ENCODE peak calls at places on chromosomes 3 and 15, in six cellular contexts. O, B, P, N, U and Z are unnamed samples.

GRCh38 chr15:47718474-47719440 is 1.5 kb downstream of the SEMA6D start:
- DNase-seq in N (no peak), P (no peak), B (no peak), O (no peak), U (peak; percentile 56), Z (no peak)

GRCh38 chr3:130878464-130878863 is 15.4 kb upstream of the ATP2C1 start:
- DNase-seq in O (no peak), B (no peak), P (no peak), U (no peak), N (no peak), Z (no peak)

GRCh38 chr3:71641669-71642068 is 58.1 kb upstream of the FOXP1 start:
- DNase-seq in N (no peak), O (no peak), P (no peak), U (no peak), B (peak; percentile 33), Z (no peak)

GRCh38 chr3:50028336-50028735 is 60.4 kb upstream of the RBM5 start:
- DNase-seq in B (no peak), N (no peak), P (no peak), U (no peak), O (no peak), Z (no peak)

GRCh38 chr3:24235121-24235520 is 259.5 kb downstream of the THRB start:
- DNase-seq in B (peak; percentile 23), P (no peak), N (no peak), U (no peak), O (no peak), Z (no peak)

GRCh38 chr3:67649681-67650080 is 4.7 kb downstream of the SUCLG2 start:
- DNase-seq in B (no peak), O (no peak), N (no peak), U (no peak), P (no peak), Z (no peak)

GRCh38 chr3:134423153-134423552 is 48.9 kb upstream of the AMOTL2 start:
- DNase-seq in N (no peak), P (no peak), B (no peak), U (no peak), O (no peak), Z (no peak)

GRCh38 chr15:93121994-93122910 is 33.2 kb upstream of the RGMA start:
- DNase-seq in N (no peak), O (no peak), U (no peak), P (no peak), B (no peak), Z (no peak)

GRCh38 chr15:77753238-77753873 is 120.6 kb upstream of the LINGO1 start:
- DNase-seq in B (peak; percentile 4), P (no peak), U (peak; percentile 82), O (no peak), N (no peak), Z (no peak)

GRCh38 chr15:93467327-93467726 is 378.3 kb upstream of the RGMA start:
- DNase-seq in U (no peak), N (no peak), P (peak; percentile 95), B (no peak), O (peak; percentile 92), Z (no peak)

GRCh38 chr15:70195808-70196304 is 98.1 kb upstream of the TLE3 start:
- DNase-seq in B (peak; percentile 67), O (no peak), P (peak; percentile 93), N (no peak), U (no peak), Z (peak; percentile 37)

GRCh38 chr3:136994772-136995516 is 37.2 kb downstream of the IL20RB start:
- DNase-seq in N (peak; percentile 94), P (peak; percentile 93), B (no peak), O (peak; percentile 96), U (no peak), Z (peak; percentile 89)
- TF ChIP-seq EP300 in N (no peak), P (no peak), B (no peak), O (no peak), U (no peak), Z (no peak)

GRCh38 chr3:139357899-139358298 is 14.1 kb downstream of the MRPS22 start:
- DNase-seq in B (no peak), O (no peak), U (no peak), N (no peak), P (no peak), Z (no peak)

GRCh38 chr3:139354661-139355060 is 10.8 kb downstream of the MRPS22 start:
- DNase-seq in P (no peak), U (no peak), N (no peak), B (no peak), O (no peak), Z (no peak)

GRCh38 chr3:139353920-139354556 is 10.2 kb downstream of the MRPS22 start:
- DNase-seq in U (no peak), N (no peak), O (no peak), B (peak; percentile 62), P (no peak), Z (no peak)

GRCh38 chr3:139355502-139355901 is 11.7 kb downstream of the MRPS22 start:
- DNase-seq in P (no peak), N (no peak), B (no peak), U (no peak), O (no peak), Z (no peak)

GRCh38 chr3:139355937-139356336 is 12.1 kb downstream of the MRPS22 start:
- DNase-seq in P (no peak), B (no peak), U (no peak), O (no peak), N (no peak), Z (no peak)
- H3K36me3 ChIP-seq in P (peaks cover 54% of the 10 kb centered on the region), B (peaks cover 90% of the 10 kb centered on the region), U (peaks cover 54% of the 10 kb centered on the region), O (peaks cover 95% of the 10 kb centered on the region), N (peaks cover 100% of the 10 kb centered on the region), Z (peaks cover 100% of the 10 kb centered on the region)

GRCh38 chr15:80186597-80186996 is 33.8 kb downstream of the FAH start:
- DNase-seq in P (no peak), N (no peak), U (no peak), B (no peak), O (no peak), Z (no peak)
- TF ChIP-seq CTCF in P (no peak), N (no peak), U (no peak), B (no peak), O (no peak), Z (no peak)

GRCh38 chr3:98974442-98974841 is 72.9 kb upstream of the DCBLD2 start:
- DNase-seq in U (no peak), P (no peak), N (no peak), O (no peak), B (peak; percentile 43), Z (no peak)

GRCh38 chr3:98979296-98979695 is 77.8 kb upstream of the DCBLD2 start:
- DNase-seq in N (no peak), U (no peak), B (no peak), P (no peak), O (no peak), Z (no peak)

GRCh38 chr3:98980915-98981596 is 79.6 kb upstream of the DCBLD2 start:
- DNase-seq in P (no peak), U (no peak), O (no peak), B (no peak), N (no peak), Z (no peak)

GRCh38 chr3:98978068-98978811 is 76.7 kb upstream of the DCBLD2 start:
- DNase-seq in B (no peak), O (no peak), P (no peak), N (no peak), U (no peak), Z (no peak)

GRCh38 chr3:98977520-98977919 is 76.0 kb upstream of the DCBLD2 start:
- DNase-seq in N (no peak), P (no peak), B (peak; percentile 75), U (no peak), O (no peak), Z (no peak)
- TF ChIP-seq EP300 in N (no peak), P (no peak), B (no peak), U (no peak), O (no peak), Z (no peak)

GRCh38 chr15:41483115-41483514 is 10.6 kb upstream of the ITPKA start:
- DNase-seq in O (no peak), N (no peak), B (no peak), P (no peak), U (no peak), Z (no peak)
- H3K36me3 ChIP-seq in O (peaks cover 50% of the 10 kb centered on the region), N (peaks cover 58% of the 10 kb centered on the region), B (peaks cover 32% of the 10 kb centered on the region), P (peaks cover 34% of the 10 kb centered on the region), U (peaks cover 30% of the 10 kb centered on the region), Z (peaks cover 49% of the 10 kb centered on the region)

GRCh38 chr3:141115752-141116541 is 64.8 kb downstream of the SPSB4 start:
- DNase-seq in P (peak; percentile 77), O (no peak), U (no peak), B (no peak), N (peak; percentile 78), Z (no peak)

GRCh38 chr3:141116791-141117190 is 65.6 kb downstream of the SPSB4 start:
- DNase-seq in B (no peak), O (no peak), U (no peak), P (no peak), N (peak; percentile 83), Z (no peak)

GRCh38 chr3:141114179-141114745 is 63.1 kb downstream of the SPSB4 start:
- DNase-seq in O (no peak), N (no peak), U (no peak), B (no peak), P (no peak), Z (no peak)

GRCh38 chr3:141112686-141113255 is 61.6 kb downstream of the SPSB4 start:
- DNase-seq in B (no peak), N (no peak), U (no peak), O (no peak), P (no peak), Z (no peak)

DNA sequence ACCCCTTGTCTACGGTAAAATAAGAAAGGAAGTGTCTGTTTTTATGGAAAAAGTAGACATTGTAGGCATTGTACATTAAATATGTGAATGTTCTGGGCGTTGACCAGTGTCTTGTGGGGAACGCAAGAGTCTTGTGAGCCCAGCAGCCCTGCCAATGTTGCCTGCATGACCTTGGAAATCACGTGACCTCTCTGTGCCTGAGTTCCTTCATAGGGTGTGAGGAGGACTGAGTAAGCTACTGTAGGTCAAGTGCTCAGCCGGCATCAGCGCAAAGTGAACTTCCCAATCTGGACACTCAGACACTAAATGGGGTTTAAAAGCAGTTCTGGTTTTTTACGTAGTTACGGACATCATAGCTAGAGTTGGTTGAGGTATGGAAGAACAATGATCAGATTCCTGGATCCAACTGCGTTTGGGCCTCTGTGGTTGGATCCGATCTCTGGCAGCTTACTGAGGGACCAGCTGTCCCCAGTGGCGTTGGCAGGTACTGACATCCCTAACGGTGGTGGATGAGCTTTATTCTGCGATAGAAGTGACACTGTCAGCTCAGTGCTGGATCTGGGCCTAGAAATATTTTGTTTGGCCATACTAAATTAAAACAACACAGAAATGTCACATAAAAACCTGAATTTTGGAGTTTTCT is 63.8 kb downstream of the SPSB4 start:
- DNase-seq in P (no peak), N (no peak), B (peak; percentile 6), U (peak; percentile 65), O (no peak), Z (no peak)
- TF ChIP-seq CTCF in P (no peak), N (peak; percentile 34), B (no peak), U (peak; percentile 65), O (peak; percentile 37), Z (no peak)

DNA sequence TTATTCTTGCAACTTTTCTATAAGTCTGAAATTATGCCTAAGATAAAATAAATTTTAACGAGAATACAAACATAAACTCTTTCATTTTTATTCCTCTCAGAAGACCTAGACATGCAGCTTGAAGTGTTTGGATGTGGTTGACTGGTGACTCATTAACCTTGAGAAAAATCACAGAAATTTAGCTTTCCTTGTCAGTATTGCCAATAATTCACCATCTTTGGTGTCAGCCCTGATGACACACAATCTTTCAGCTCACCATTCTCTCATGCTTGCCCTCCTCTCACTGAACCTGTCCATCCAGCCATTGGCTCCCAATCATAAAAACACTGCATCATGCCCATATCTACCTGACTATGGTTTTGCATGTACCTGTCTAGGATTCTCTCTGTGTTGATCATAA is 22.6 kb upstream of the TNFAIP8L3 start:
- DNase-seq in U (no peak), O (no peak), P (no peak), N (no peak), B (no peak), Z (no peak)
- TF ChIP-seq EP300 in U (no peak), O (no peak), P (no peak), N (no peak), B (no peak), Z (no peak)